ENCODE peak calls at places on chromosomes 16 and 17, in seven cellular contexts. M, S, Y, U, T, H and X are unnamed samples.

GRCh38 chr16:77090062-77090461 is 100.9 kb upstream of the MON1B start:
- DNase-seq in M (no peak), S (no peak), Y (no peak), U (no peak), T (no peak), H (no peak), X (no peak)

GRCh38 chr17:40320771-40321501 is 12.0 kb downstream of the RARA start:
- DNase-seq in M (no peak), S (peak), Y (no peak), U (no peak), T (peak), H (peak), X (no peak)

GRCh38 chr17:75898065-75898464 is 1.3 kb upstream of the TRIM65 start:
- DNase-seq in M (peak), S (no peak), Y (no peak), U (no peak), T (no peak), H (no peak), X (no peak)

GRCh38 chr17:39219647-39220154 is 6.0 kb downstream of the STAC2 start:
- DNase-seq in M (no peak), S (peak), Y (no peak), U (no peak), T (no peak), H (no peak), X (no peak)

GRCh38 chr17:80142929-80143328 is 4.0 kb downstream of the EIF4A3 start:
- DNase-seq in M (no peak), S (no peak), Y (no peak), U (no peak), T (no peak), H (no peak), X (no peak)

GRCh38 chr17:4332296-4332970 is 34.0 kb downstream of the UBE2G1 start:
- DNase-seq in M (no peak), S (no peak), Y (no peak), U (peak), T (no peak), H (no peak), X (peak)

GRCh38 chr16:81779540-81780320 is 639 bp downstream of the PLCG2 start:
- DNase-seq in M (no peak), S (peak), Y (no peak), U (no peak), T (peak), H (no peak), X (peak)

GRCh38 chr16:3651461-3652372 is 2.8 kb upstream of the DNASE1 start:
- DNase-seq in M (peak), S (no peak), Y (no peak), U (no peak), T (peak), H (no peak), X (no peak)

GRCh38 chr17:38357488-38358123 is 6.0 kb downstream of the SOCS7 start:
- DNase-seq in M (no peak), S (no peak), Y (no peak), U (no peak), T (no peak), H (no peak), X (no peak)

GRCh38 chr17:14919580-14920160 is 345.5 kb downstream of the PMP22 start:
- DNase-seq in M (no peak), S (no peak), Y (no peak), U (peak), T (no peak), H (no peak), X (no peak)

GRCh38 chr17:5789443-5789842 is 205.1 kb upstream of the NLRP1 start:
- DNase-seq in M (no peak), S (no peak), Y (no peak), U (no peak), T (peak), H (no peak), X (no peak)

GRCh38 chr17:45091778-45092425 is 30.8 kb downstream of the NMT1 start:
- DNase-seq in M (no peak), S (no peak), Y (no peak), U (peak), T (no peak), H (no peak), X (no peak)

GRCh38 chr17:48457080-48457836 is 27.2 kb upstream of the SKAP1 start:
- DNase-seq in M (peak), S (peak), Y (peak), U (peak), T (peak), H (peak), X (peak)

GRCh38 chr17:41067281-41067680 is 1.6 kb upstream of the KRTAP2-4 start:
- DNase-seq in M (no peak), S (no peak), Y (no peak), U (peak), T (no peak), H (no peak), X (no peak)

GRCh38 chr17:48155889-48156670 is 48.5 kb downstream of the SNX11 start:
- DNase-seq in M (no peak), S (no peak), Y (no peak), U (no peak), T (no peak), H (no peak), X (no peak)

GRCh38 chr17:34243732-34244299 is 11.3 kb upstream of the CCL2 start:
- DNase-seq in M (no peak), S (no peak), Y (no peak), U (no peak), T (no peak), H (no peak), X (no peak)

GRCh38 chr17:8739104-8739503 is 5.5 kb downstream of the CCDC42 start:
- DNase-seq in M (no peak), S (no peak), Y (no peak), U (no peak), T (no peak), H (no peak), X (no peak)

GRCh38 chr17:31313982-31314787 is at the start of gene EVI2B:
- DNase-seq in M (no peak), S (no peak), Y (no peak), U (peak), T (no peak), H (no peak), X (no peak)

GRCh38 chr16:75620326-75621169 is 2.5 kb downstream of the ADAT1 start:
- DNase-seq in M (no peak), S (no peak), Y (no peak), U (no peak), T (no peak), H (no peak), X (no peak)

GRCh38 chr16:507996-508395 is 19.5 kb upstream of the CAPN15 start:
- DNase-seq in M (no peak), S (no peak), Y (no peak), U (no peak), T (no peak), H (no peak), X (no peak)

GRCh38 chr16:48617104-48617503 is 7.1 kb upstream of the N4BP1 start:
- DNase-seq in M (no peak), S (no peak), Y (no peak), U (no peak), T (no peak), H (no peak), X (no peak)

GRCh38 chr16:27429981-27430441 is 28.0 kb downstream of the IL21R start:
- DNase-seq in M (peak), S (no peak), Y (peak), U (no peak), T (peak), H (no peak), X (no peak)

GRCh38 chr16:24771132-24771778 is 41.8 kb downstream of the TNRC6A start:
- DNase-seq in M (no peak), S (no peak), Y (no peak), U (peak), T (no peak), H (no peak), X (no peak)

GRCh38 chr16:5056347-5056746 is 9.4 kb downstream of the C16orf89 start:
- DNase-seq in M (no peak), S (peak), Y (no peak), U (no peak), T (no peak), H (peak), X (no peak)
- TF ChIP-seq CTCF in M (peak), S (no peak), Y (peak), U (peak), T (no peak), H (no peak), X (peak)

GRCh38 chr16:50644730-50645129 is 36.4 kb downstream of the SNX20 start:
- DNase-seq in M (no peak), S (no peak), Y (no peak), U (no peak), T (no peak), H (peak), X (peak)
- TF ChIP-seq CTCF in M (peak), S (no peak), Y (no peak), U (peak), T (no peak), H (peak), X (peak)

DNA sequence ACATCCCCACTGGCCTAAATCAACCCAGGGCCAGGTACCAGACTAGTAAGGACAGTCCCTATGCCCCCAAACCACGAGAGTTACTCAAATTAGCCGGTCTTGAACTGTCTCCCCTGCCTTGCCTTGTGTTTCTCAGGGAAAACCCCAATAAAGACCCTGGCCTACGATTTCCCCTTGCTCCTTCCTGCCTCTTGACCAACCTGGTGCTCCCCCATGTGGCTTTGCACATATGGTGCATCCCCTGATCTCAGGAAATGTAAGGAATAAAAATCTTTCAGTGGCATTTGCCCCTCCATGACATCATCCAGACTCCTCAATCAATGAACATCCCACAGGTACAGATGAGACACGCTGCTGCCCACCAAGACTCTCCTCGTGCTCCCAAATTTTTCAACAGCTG is 87.9 kb downstream of the ZNF18 start:
- DNase-seq in M (no peak), S (no peak), Y (no peak), U (no peak), T (no peak), H (no peak), X (no peak)
- TF ChIP-seq CTCF in M (peak), S (no peak), Y (peak), U (no peak), T (no peak), H (no peak), X (no peak)

DNA sequence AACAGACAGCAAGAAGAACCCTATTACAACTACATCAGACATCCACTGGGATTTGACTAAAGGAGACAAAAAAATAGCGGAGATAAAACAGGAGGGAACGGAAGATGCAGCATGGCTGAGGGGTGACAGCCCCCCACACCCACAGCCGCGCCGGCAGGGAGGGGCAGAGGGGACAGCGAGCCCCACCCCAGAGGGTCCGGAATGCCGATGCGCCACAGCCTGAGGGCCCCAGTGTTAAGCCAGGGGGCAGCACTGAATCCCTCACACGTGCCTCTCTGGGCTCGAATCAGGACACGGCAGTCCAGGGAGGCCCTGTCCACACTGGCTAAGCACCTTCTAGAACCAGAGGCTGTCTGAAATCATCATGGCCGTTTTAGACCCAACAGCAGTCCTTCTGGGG is 18.8 kb downstream of the MAP1LC3B start:
- DNase-seq in M (no peak), S (no peak), Y (no peak), U (no peak), T (peak), H (no peak), X (no peak)
- TF ChIP-seq CTCF in M (no peak), S (no peak), Y (no peak), U (no peak), T (no peak), H (no peak), X (no peak)

GRCh38 chr17:18037482-18037881 is 1.5 kb downstream of the ATPAF2 start:
- DNase-seq in M (no peak), S (no peak), Y (no peak), U (no peak), T (no peak), H (no peak), X (no peak)

GRCh38 chr17:18039535-18040286 is 503 bp downstream of the GID4 start:
- DNase-seq in M (no peak), S (peak), Y (peak), U (no peak), T (peak), H (no peak), X (peak)

GRCh38 chr17:18040287-18040858 is 1.2 kb downstream of the GID4 start:
- DNase-seq in M (no peak), S (no peak), Y (no peak), U (no peak), T (no peak), H (no peak), X (no peak)

GRCh38 chr17:18038149-18038850 is 668 bp downstream of the ATPAF2 start:
- DNase-seq in M (no peak), S (no peak), Y (no peak), U (peak), T (no peak), H (no peak), X (no peak)

GRCh38 chr17:18038861-18039534 is at the start of the genes ATPAF2 and GID4:
- DNase-seq in M (peak), S (peak), Y (peak), U (peak), T (peak), H (peak), X (peak)
- TF ChIP-seq CTCF in M (peak), S (no peak), Y (peak), U (no peak), T (no peak), H (no peak), X (peak)